ENCODE peak calls at places on chromosomes 4 and X, in five cellular contexts. Z, T, Q, Y and I are unnamed samples.

GRCh38 chr4:75244325-75244724 is 269.9 kb downstream of the RCHY1 start:
- DNase-seq in Z (no peak), T (no peak), Q (no peak), Y (no peak), I (no peak)

GRCh38 chr4:12897954-12898353 is 586.2 kb downstream of the RAB28 start:
- DNase-seq in Z (no peak), T (no peak), Q (no peak), Y (no peak), I (no peak)

GRCh38 chr4:164956766-164957643 is 20.5 kb downstream of the TRIM61 start:
- DNase-seq in Z (peak; percentile 78), T (peak; percentile 55), Q (peak; percentile 94), Y (peak; percentile 80), I (peak; percentile 64)

GRCh38 chrX:20361890-20362262 is 95.2 kb upstream of the RPS6KA3 start:
- DNase-seq in Z (peak; percentile 91), T (no peak), Q (no peak), Y (peak; percentile 77), I (no peak)

GRCh38 chr4:188822698-188823097 is 683.5 kb downstream of the TRIML1 start:
- DNase-seq in Z (peak; percentile 18), T (no peak), Q (no peak), Y (no peak), I (no peak)

GRCh38 chrX:53882331-53882730 is 161.9 kb downstream of the PHF8 start:
- DNase-seq in Z (peak; percentile 62), T (no peak), Q (no peak), Y (peak; percentile 3), I (no peak)

GRCh38 chrX:72526534-72527508 is 45.8 kb downstream of the HDAC8 start:
- DNase-seq in Z (no peak), T (no peak), Q (peak; percentile 2), Y (peak; percentile 39), I (no peak)

GRCh38 chr4:3306465-3306864 is 13.6 kb downstream of the RGS12 start:
- DNase-seq in Z (no peak), T (no peak), Q (no peak), Y (no peak), I (no peak)

GRCh38 chr4:2264481-2265041 is 2.7 kb upstream of the MXD4 start:
- DNase-seq in Z (no peak), T (no peak), Q (no peak), Y (no peak), I (no peak)

GRCh38 chrX:147811803-147812202 is 99.9 kb upstream of the FMR1 start:
- DNase-seq in Z (no peak), T (no peak), Q (no peak), Y (no peak), I (no peak)

GRCh38 chrX:118974088-118974907 is at the start of gene LONRF3:
- DNase-seq in Z (peak; percentile 60), T (peak; percentile 65), Q (no peak), Y (peak; percentile 51), I (no peak)

GRCh38 chr4:47106561-47106960 is 75.2 kb downstream of the GABRB1 start:
- DNase-seq in Z (no peak), T (no peak), Q (no peak), Y (peak; percentile 25), I (no peak)

GRCh38 chr4:144575181-144575580 is 70.8 kb upstream of the HHIP start:
- DNase-seq in Z (peak; percentile 16), T (no peak), Q (peak; percentile 40), Y (no peak), I (no peak)

GRCh38 chr4:174111350-174111888 is 172.0 kb downstream of the FBXO8 start:
- DNase-seq in Z (no peak), T (no peak), Q (no peak), Y (no peak), I (no peak)

GRCh38 chr4:142615324-142615665 is 230.8 kb downstream of the INPP4B start:
- DNase-seq in Z (peak; percentile 61), T (no peak), Q (no peak), Y (peak; percentile 53), I (no peak)

GRCh38 chr4:47668810-47669408 is 169.0 kb downstream of the CORIN start:
- DNase-seq in Z (peak; percentile 44), T (peak; percentile 3), Q (peak; percentile 57), Y (peak; percentile 82), I (peak; percentile 31)

GRCh38 chr4:184417802-184418511 is 56.4 kb downstream of the IRF2 start:
- DNase-seq in Z (peak; percentile 60), T (peak; percentile 15), Q (peak; percentile 86), Y (peak; percentile 86), I (peak; percentile 82)

GRCh38 chrX:53253293-53254020 is 27.9 kb downstream of the IQSEC2 start:
- DNase-seq in Z (no peak), T (no peak), Q (no peak), Y (no peak), I (no peak)

GRCh38 chrX:23802431-23802830 is 19.5 kb downstream of the SAT1 start:
- DNase-seq in Z (no peak), T (no peak), Q (no peak), Y (no peak), I (no peak)

GRCh38 chrX:134020910-134021309 is 35.5 kb upstream of the GPC3 start:
- DNase-seq in Z (no peak), T (no peak), Q (no peak), Y (no peak), I (no peak)

GRCh38 chr4:157220026-157220881 is at the start of gene GRIA2:
- DNase-seq in Z (peak; percentile 10), T (no peak), Q (no peak), Y (peak; percentile 58), I (peak; percentile 4)

GRCh38 chr4:41709844-41710481 is 38.6 kb downstream of the PHOX2B start:
- DNase-seq in Z (peak; percentile 82), T (no peak), Q (no peak), Y (peak; percentile 80), I (no peak)

GRCh38 chr4:183848762-183849161 is 56.3 kb upstream of the STOX2 start:
- DNase-seq in Z (no peak), T (no peak), Q (no peak), Y (no peak), I (no peak)

GRCh38 chr4:111510535-111510934 is 634.7 kb upstream of the FAM241A start:
- DNase-seq in Z (peak; percentile 8), T (no peak), Q (no peak), Y (no peak), I (no peak)

GRCh38 chr4:98343640-98344039 is 82.5 kb downstream of the RAP1GDS1 start:
- DNase-seq in Z (no peak), T (no peak), Q (no peak), Y (no peak), I (no peak)

GRCh38 chr4:1087371-1087770 is 26.0 kb downstream of the RNF212 start:
- DNase-seq in Z (no peak), T (no peak), Q (no peak), Y (no peak), I (no peak)

GRCh38 chrX:136496768-136497555 is 430 bp upstream of the HTATSF1 start:
- DNase-seq in Z (peak; percentile 92), T (peak; percentile 79), Q (peak; percentile 92), Y (peak; percentile 88), I (peak; percentile 65)

GRCh38 chrX:51889851-51890250 is 3.6 kb upstream of the MAGED1 start:
- DNase-seq in Z (no peak), T (no peak), Q (no peak), Y (no peak), I (no peak)

GRCh38 chr4:163193717-163194116 is 27.0 kb upstream of the NAF1 start:
- DNase-seq in Z (no peak), T (no peak), Q (no peak), Y (no peak), I (no peak)

GRCh38 chrX:9416562-9417319 is 48.1 kb upstream of the TBL1X start:
- DNase-seq in Z (no peak), T (no peak), Q (no peak), Y (peak; percentile 75), I (no peak)

GRCh38 chrX:9414416-9414815 is 50.4 kb upstream of the TBL1X start:
- DNase-seq in Z (no peak), T (no peak), Q (no peak), Y (no peak), I (no peak)
- H3K4me3 ChIP-seq in Z (no peak overlapping the region), T (no peak overlapping the region), Q (no peak overlapping the region), Y (no peak overlapping the region), I (no peak overlapping the region)

GRCh38 chr4:140240237-140240636 is 86.3 kb upstream of the MAML3 start:
- DNase-seq in Z (no peak), T (no peak), Q (no peak), Y (no peak), I (no peak)

GRCh38 chr4:140236649-140237160 is 82.7 kb upstream of the MAML3 start:
- DNase-seq in Z (no peak), T (no peak), Q (no peak), Y (no peak), I (no peak)

GRCh38 chr4:140237616-140238352 is 83.8 kb upstream of the MAML3 start:
- DNase-seq in Z (no peak), T (no peak), Q (no peak), Y (peak; percentile 87), I (peak; percentile 88)

GRCh38 chr4:140239311-140239710 is 85.3 kb upstream of the MAML3 start:
- DNase-seq in Z (no peak), T (no peak), Q (no peak), Y (no peak), I (no peak)

DNA sequence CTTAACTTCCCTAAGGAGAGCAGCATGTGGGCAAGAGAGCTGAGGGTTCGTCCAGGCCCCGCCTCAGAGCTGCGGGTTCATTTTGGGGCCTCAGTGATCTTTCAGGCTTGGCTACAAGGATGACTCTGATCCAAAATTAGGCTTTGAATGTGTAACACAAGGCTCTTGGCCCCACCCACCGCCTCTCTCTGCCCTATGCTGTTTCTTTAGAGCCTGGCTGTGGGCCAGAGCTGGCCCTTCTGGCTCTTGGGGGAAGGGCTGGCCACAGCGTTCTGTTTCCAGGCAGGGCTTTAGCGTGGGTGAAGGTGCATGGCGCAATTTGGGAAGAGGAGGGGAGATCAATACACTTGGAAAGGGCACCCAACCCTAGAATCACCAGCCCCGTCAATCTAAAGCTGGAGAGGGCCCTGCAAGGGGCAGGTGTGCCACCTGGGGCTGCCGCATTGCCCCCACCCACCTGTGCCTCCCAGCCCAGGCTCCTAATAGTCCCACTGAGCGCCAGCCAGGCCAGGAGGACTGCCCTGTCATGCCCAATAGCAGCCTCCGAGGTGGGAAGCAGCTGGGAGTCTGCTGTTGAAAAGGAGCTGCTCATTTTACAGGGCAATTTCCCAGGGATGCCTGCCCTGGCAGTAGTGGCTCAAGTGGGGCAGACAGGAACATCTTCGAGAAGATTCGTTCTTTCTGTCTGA is 84.5 kb upstream of the MAML3 start:
- DNase-seq in Z (no peak), T (no peak), Q (no peak), Y (peak; percentile 80), I (peak; percentile 70)
- H3K4me3 ChIP-seq in Z (no peak overlapping the region), T (no peak overlapping the region), Q (no peak overlapping the region), Y (no peak overlapping the region), I (no peak overlapping the region)

GRCh38 chr4:7829687-7830580 is 109.7 kb downstream of the AFAP1 start:
- DNase-seq in Z (no peak), T (no peak), Q (no peak), Y (no peak), I (no peak)
- H3K4me3 ChIP-seq in Z (no peak overlapping the region), T (peak overlapping the region; percentile 42), Q (no peak overlapping the region), Y (no peak overlapping the region), I (no peak overlapping the region)

GRCh38 chr4:127247293-127247952 is 385.3 kb upstream of the INTU start:
- DNase-seq in Z (no peak), T (no peak), Q (no peak), Y (no peak), I (no peak)

GRCh38 chr4:127250577-127250976 is 382.2 kb upstream of the INTU start:
- DNase-seq in Z (no peak), T (no peak), Q (peak; percentile 18), Y (no peak), I (no peak)

GRCh38 chr4:127249066-127249766 is 383.5 kb upstream of the INTU start:
- DNase-seq in Z (no peak), T (no peak), Q (no peak), Y (peak; percentile 52), I (no peak)

GRCh38 chr4:127251423-127251822 is 381.3 kb upstream of the INTU start:
- DNase-seq in Z (no peak), T (no peak), Q (peak; percentile 48), Y (peak; percentile 48), I (no peak)

GRCh38 chr4:127249767-127250108 is 383.0 kb upstream of the INTU start:
- DNase-seq in Z (no peak), T (no peak), Q (no peak), Y (no peak), I (no peak)
- H3K4me3 ChIP-seq in Z (no peak overlapping the region), T (no peak overlapping the region), Q (no peak overlapping the region), Y (no peak overlapping the region), I (no peak overlapping the region)